ENCODE peak calls at places on chromosomes 6 and 20, in six cellular contexts. Q is upper lobe of right lung, Z is ascending aorta, A is choroid plexus epithelial cell, O is heart right ventricle, E is body of pancreas. G is an unnamed sample.

GRCh38 chr6:89350281-89351037 is 2.1 kb downstream of the UBE2J1 start:
- DNase-seq in Q (no peak), Z (no peak), A (peak), O (no peak), E (no peak), G (no peak)

GRCh38 chr20:56422131-56422823 is 10.2 kb downstream of the CASS4 start:
- DNase-seq in Q (no peak), Z (no peak), A (peak), O (no peak), E (no peak), G (no peak)

GRCh38 chr6:44470746-44471145 is 83.2 kb downstream of the CDC5L start:
- DNase-seq in Q (no peak), Z (no peak), A (no peak), O (no peak), E (no peak), G (no peak)

GRCh38 chr20:32416206-32416605 is 58.1 kb downstream of the ASXL1 start:
- DNase-seq in Q (no peak), Z (no peak), A (no peak), O (no peak), E (no peak), G (no peak)

GRCh38 chr6:18733921-18734550 is 346.9 kb downstream of the RNF144B start:
- DNase-seq in Q (no peak), Z (no peak), A (no peak), O (no peak), E (no peak), G (no peak)

GRCh38 chr6:13273931-13274706 is 54.2 kb downstream of the TBC1D7 start:
- DNase-seq in Q (peak), Z (no peak), A (no peak), O (no peak), E (peak), G (no peak)

GRCh38 chr20:57474191-57474590 is 50.7 kb downstream of the CTCFL start:
- DNase-seq in Q (no peak), Z (no peak), A (no peak), O (no peak), E (no peak), G (no peak)

GRCh38 chr6:31636698-31637596 is 15.5 kb downstream of the BAG6 start:
- DNase-seq in Q (no peak), Z (no peak), A (no peak), O (no peak), E (no peak), G (no peak)

GRCh38 chr6:72757926-72758325 is 136.1 kb downstream of the KCNQ5 start:
- DNase-seq in Q (no peak), Z (no peak), A (no peak), O (no peak), E (no peak), G (no peak)

GRCh38 chr6:140320799-140321099 is 946.3 kb upstream of the CITED2 start:
- DNase-seq in Q (no peak), Z (no peak), A (no peak), O (no peak), E (no peak), G (no peak)

GRCh38 chr6:140317957-140318356 is 943.5 kb upstream of the CITED2 start:
- DNase-seq in Q (no peak), Z (no peak), A (no peak), O (no peak), E (no peak), G (no peak)

GRCh38 chr6:140320081-140320798 is 945.8 kb upstream of the CITED2 start:
- DNase-seq in Q (no peak), Z (no peak), A (peak), O (no peak), E (no peak), G (no peak)

GRCh38 chr6:140318408-140318807 is 944.0 kb upstream of the CITED2 start:
- DNase-seq in Q (no peak), Z (no peak), A (no peak), O (no peak), E (no peak), G (no peak)

DNA sequence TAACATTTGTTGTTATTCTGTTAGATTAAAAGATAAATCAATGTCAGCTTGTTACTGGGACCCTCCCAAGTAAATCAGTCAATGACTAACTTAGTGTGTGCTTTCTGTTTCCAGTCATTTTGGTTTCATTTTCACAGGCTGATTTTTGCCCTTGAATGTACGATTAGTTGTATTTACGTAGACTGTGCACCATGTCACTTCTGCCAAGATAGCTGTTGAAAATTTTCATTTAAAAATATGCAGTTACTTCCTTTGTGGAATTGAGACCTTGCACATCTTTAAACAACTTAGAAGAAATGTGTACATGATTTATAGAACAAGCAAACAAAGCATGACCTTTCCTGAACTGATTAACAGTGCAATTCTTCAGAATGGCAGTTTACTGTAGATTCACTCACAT is 944.8 kb upstream of the CITED2 start:
- DNase-seq in Q (no peak), Z (no peak), A (peak), O (no peak), E (no peak), G (no peak)
- H3K4me3 ChIP-seq in Q (peak), Z (peak), A (no peak), O (peak), E (no peak), G (no peak)

GRCh38 chr6:111591370-111591900 is 14.2 kb downstream of the TRAF3IP2 start:
- DNase-seq in Q (peak), Z (peak), A (peak), O (no peak), E (peak), G (peak)
- H3K4me3 ChIP-seq in Q (no peak), Z (no peak), A (no peak), O (no peak), E (no peak), G (peak)

GRCh38 chr20:48455606-48456360 is 372.0 kb downstream of the PREX1 start:
- DNase-seq in Q (peak), Z (no peak), A (no peak), O (no peak), E (no peak), G (no peak)
- H3K4me3 ChIP-seq in Q (no peak), Z (no peak), A (no peak), O (no peak), E (no peak), G (no peak)

GRCh38 chr6:138454976-138455706 is 44.2 kb downstream of the NHSL1 start:
- DNase-seq in Q (peak), Z (no peak), A (peak), O (peak), E (no peak), G (no peak)

GRCh38 chr6:138451043-138451442 is 47.0 kb downstream of the HEBP2 start:
- DNase-seq in Q (no peak), Z (no peak), A (no peak), O (no peak), E (no peak), G (no peak)

GRCh38 chr6:138456393-138456775 is 42.9 kb downstream of the NHSL1 start:
- DNase-seq in Q (no peak), Z (no peak), A (no peak), O (no peak), E (no peak), G (no peak)

GRCh38 chr6:138450445-138450844 is 46.4 kb downstream of the HEBP2 start:
- DNase-seq in Q (no peak), Z (no peak), A (no peak), O (no peak), E (no peak), G (no peak)

GRCh38 chr6:138455746-138456392 is 43.4 kb downstream of the NHSL1 start:
- DNase-seq in Q (no peak), Z (no peak), A (peak), O (no peak), E (peak), G (no peak)
- H3K4me3 ChIP-seq in Q (no peak), Z (no peak), A (no peak), O (no peak), E (no peak), G (no peak)

GRCh38 chr20:51800132-51800721 is 2.1 kb downstream of the SALL4 start:
- DNase-seq in Q (peak), Z (no peak), A (peak), O (peak), E (peak), G (no peak)
- H3K4me3 ChIP-seq in Q (peak), Z (peak), A (peak), O (peak), E (no peak), G (peak)

GRCh38 chr6:53493635-53494025 is 51.3 kb downstream of the GCLC start:
- DNase-seq in Q (no peak), Z (no peak), A (peak), O (no peak), E (no peak), G (no peak)
- H3K4me3 ChIP-seq in Q (no peak), Z (peak), A (no peak), O (peak), E (no peak), G (no peak)

GRCh38 chr20:9506964-9507369 is 7.4 kb upstream of the LAMP5 start:
- DNase-seq in Q (no peak), Z (no peak), A (no peak), O (no peak), E (no peak), G (no peak)
- H3K4me3 ChIP-seq in Q (no peak), Z (peak), A (no peak), O (peak), E (no peak), G (no peak)

GRCh38 chr20:36936341-36936740 is 15.2 kb downstream of the SAMHD1 start:
- DNase-seq in Q (peak), Z (no peak), A (no peak), O (no peak), E (no peak), G (no peak)

DNA sequence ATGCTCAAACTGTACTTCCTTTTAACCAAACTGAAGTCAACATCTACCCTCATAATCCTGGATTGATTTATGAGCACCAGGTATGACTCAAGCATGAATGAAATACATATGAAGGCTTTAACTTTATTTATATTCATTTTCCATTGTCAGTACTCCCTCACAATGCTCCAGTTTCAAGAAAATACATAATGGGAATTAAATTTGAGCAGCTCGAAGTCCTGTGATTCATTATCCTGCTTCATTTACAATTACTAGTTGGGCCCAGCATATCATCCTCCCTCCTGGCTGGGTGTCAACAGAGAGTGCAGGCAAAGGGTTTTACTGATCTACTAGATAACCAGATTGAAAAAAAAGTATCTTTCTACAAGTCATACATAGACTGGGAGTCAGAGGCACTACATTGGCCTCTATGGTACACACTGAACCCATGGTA is 10.1 kb downstream of the SAMHD1 start:
- DNase-seq in Q (no peak), Z (no peak), A (no peak), O (no peak), E (no peak), G (no peak)
- H3K4me3 ChIP-seq in Q (no peak), Z (no peak), A (no peak), O (no peak), E (no peak), G (no peak)

GRCh38 chr6:26328265-26328844 is 36.6 kb upstream of the BTN3A2 start:
- DNase-seq in Q (no peak), Z (no peak), A (no peak), O (no peak), E (no peak), G (no peak)
- H3K4me3 ChIP-seq in Q (no peak), Z (no peak), A (peak), O (no peak), E (no peak), G (peak)